ENCODE peak calls at places on chromosome 4, in four cellular contexts. X is kidney, J is astrocyte of the spinal cord, S is neural crest cell. M is an unnamed sample.

GRCh38 chr4:185244763-185245162 is 35.4 kb downstream of the SNX25 start:
- DNase-seq in J (no peak), X (no peak), S (no peak), M (no peak)

GRCh38 chr4:123995939-123996338 is 599.3 kb downstream of the SPRY1 start:
- DNase-seq in X (no peak), J (peak; percentile 76), S (no peak), M (peak; percentile 88)

GRCh38 chr4:16196482-16197393 is 29.5 kb downstream of the TAPT1 start:
- DNase-seq in S (no peak), X (no peak), J (peak; percentile 79), M (peak; percentile 65)

GRCh38 chr4:127140306-127140705 is 492.5 kb upstream of the INTU start:
- DNase-seq in S (no peak), X (no peak), J (peak; percentile 68), M (peak; percentile 60)

GRCh38 chr4:153788419-153789276 is at the start of gene SFRP2:
- DNase-seq in X (peak; percentile 79), S (peak; percentile 68), J (no peak), M (no peak)

GRCh38 chr4:189001283-189001970 is 862.2 kb downstream of the TRIML1 start:
- DNase-seq in S (no peak), X (no peak), J (no peak), M (no peak)

GRCh38 chr4:53508446-53508845 is 82.8 kb downstream of the LNX1 start:
- DNase-seq in X (no peak), S (no peak), J (peak; percentile 82), M (peak; percentile 91)

GRCh38 chr4:176587920-176588319 is 204.8 kb downstream of the VEGFC start:
- DNase-seq in S (no peak), J (peak; percentile 60), X (no peak), M (peak; percentile 83)

GRCh38 chr4:175953960-175954521 is 111.6 kb upstream of the WDR17 start:
- DNase-seq in J (no peak), S (no peak), X (no peak), M (no peak)

GRCh38 chr4:132991111-132991510 is 158.0 kb upstream of the PCDH10 start:
- DNase-seq in X (no peak), J (no peak), S (no peak), M (no peak)

GRCh38 chr4:125591290-125591689 is 276.5 kb downstream of the FAT4 start:
- DNase-seq in J (no peak), S (no peak), X (no peak), M (no peak)

GRCh38 chr4:153622778-153623240 is 61.3 kb upstream of the TLR2 start:
- DNase-seq in X (no peak), S (no peak), J (no peak), M (no peak)

GRCh38 chr4:124111922-124112321 is 600.6 kb downstream of the ANKRD50 start:
- DNase-seq in S (peak; percentile 16), X (no peak), J (peak; percentile 89), M (peak; percentile 87)

GRCh38 chr4:151475338-151475737 is 66.4 kb downstream of the FHIP1A start:
- DNase-seq in J (peak; percentile 13), S (no peak), X (no peak), M (no peak)

GRCh38 chr4:118783887-118784286 is 52.0 kb downstream of the SEC24D start:
- DNase-seq in J (peak; percentile 58), S (no peak), X (no peak), M (peak; percentile 67)

GRCh38 chr4:148056879-148057278 is 325.0 kb downstream of the ARHGAP10 start:
- DNase-seq in S (no peak), X (no peak), J (peak; percentile 75), M (peak; percentile 77)

GRCh38 chr4:108702960-108703359 is 52.6 kb downstream of the OSTC start:
- DNase-seq in S (no peak), J (peak; percentile 51), X (no peak), M (no peak)

GRCh38 chr4:122003335-122003734 is 51.5 kb upstream of the TRPC3 start:
- DNase-seq in X (no peak), J (no peak), S (peak; percentile 2), M (no peak)

GRCh38 chr4:7821245-7822165 is 118.2 kb downstream of the AFAP1 start:
- DNase-seq in X (no peak), S (no peak), J (no peak), M (no peak)

GRCh38 chr4:105994061-105994460 is 98.8 kb downstream of the NPNT start:
- DNase-seq in J (no peak), X (no peak), S (no peak), M (no peak)

GRCh38 chr4:151676301-151676700 is 84.5 kb downstream of the GATB start:
- DNase-seq in J (peak; percentile 82), X (no peak), S (no peak), M (peak; percentile 94)

GRCh38 chr4:152422817-152423320 is 113.0 kb downstream of the FBXW7 start:
- DNase-seq in X (no peak), S (no peak), J (no peak), M (no peak)

GRCh38 chr4:22348410-22348809 is 167.5 kb downstream of the ADGRA3 start:
- DNase-seq in J (peak; percentile 15), X (no peak), S (no peak), M (peak; percentile 70)

GRCh38 chr4:185470503-185471195 is 884 bp downstream of the CCDC110 start:
- DNase-seq in S (peak; percentile 11), X (peak; percentile 90), J (peak; percentile 20), M (peak; percentile 12)

GRCh38 chr4:118684873-118685811 is at the start of gene METTL14:
- DNase-seq in S (peak; percentile 84), J (peak; percentile 95), X (peak; percentile 95), M (peak; percentile 87)

GRCh38 chr4:153143527-153144348 is 60.5 kb upstream of the TRIM2 start:
- DNase-seq in X (no peak), S (no peak), J (peak; percentile 74), M (peak; percentile 65)

GRCh38 chr4:34492414-34492813 is 1751.9 kb downstream of the ARAP2 start:
- DNase-seq in X (no peak), J (no peak), S (no peak), M (no peak)

GRCh38 chr4:174763454-174764104 is 65.5 kb downstream of the GLRA3 start:
- DNase-seq in J (peak; percentile 44), S (no peak), X (no peak), M (no peak)

GRCh38 chr4:149521611-149522010 is 294.0 kb downstream of the IQCM start:
- DNase-seq in X (no peak), S (no peak), J (peak; percentile 20), M (no peak)

GRCh38 chr4:141388483-141388882 is 167.8 kb downstream of the ZNF330 start:
- DNase-seq in X (no peak), S (no peak), J (peak; percentile 91), M (peak; percentile 89)

GRCh38 chr4:152220201-152220666 is 315.7 kb downstream of the FBXW7 start:
- DNase-seq in J (peak; percentile 21), X (no peak), S (no peak), M (no peak)

GRCh38 chr4:3512719-3513118 is 19.5 kb downstream of the LRPAP1 start:
- DNase-seq in S (no peak), X (peak; percentile 50), J (no peak), M (no peak)

GRCh38 chr4:148881860-148882643 is 439.8 kb upstream of the NR3C2 start:
- DNase-seq in X (no peak), S (no peak), J (no peak), M (no peak)

GRCh38 chr4:166066936-166067335 is 193.9 kb downstream of the TLL1 start:
- DNase-seq in S (no peak), X (no peak), J (no peak), M (no peak)

GRCh38 chr4:2354127-2354526 is 64.3 kb downstream of the ZFYVE28 start:
- DNase-seq in S (no peak), X (peak; percentile 49), J (no peak), M (no peak)
- TF ChIP-seq CTCF in S (peak; percentile 24), X (no peak), J (peak; percentile 50), M (peak; percentile 44)

GRCh38 chr4:76199664-76200211 is 13.9 kb downstream of the SCARB2 start:
- DNase-seq in X (no peak), S (no peak), J (peak; percentile 23), M (peak; percentile 31)
- TF ChIP-seq CTCF in X (no peak), S (no peak), J (no peak), M (no peak)

GRCh38 chr4:112942077-112942476 is 107.4 kb upstream of the ANK2 start:
- DNase-seq in X (no peak), S (no peak), J (no peak), M (no peak)
- TF ChIP-seq CTCF in X (no peak), S (no peak), J (no peak), M (no peak)

GRCh38 chr4:112735474-112735951 is 98.6 kb downstream of the LARP7 start:
- DNase-seq in X (no peak), J (peak; percentile 0), S (no peak), M (no peak)
- TF ChIP-seq CTCF in X (no peak), J (no peak), S (no peak), M (no peak)